ENCODE peak calls at places on chromosomes 3 and 15, in four cellular contexts. W is K562, C is GM12878, L is HepG2. A is an unnamed sample.

GRCh38 chr3:69715204-69715603 is 24.1 kb upstream of the MITF start:
- DNase-seq in W (no peak), C (no peak), L (no peak), A (no peak)

GRCh38 chr15:66129561-66129960 is 124.0 kb downstream of the MEGF11 start:
- DNase-seq in W (no peak), C (no peak), L (no peak), A (no peak)

GRCh38 chr3:142501004-142501926 is 53.4 kb upstream of the XRN1 start:
- DNase-seq in W (no peak), C (no peak), L (no peak), A (peak; percentile 52)

GRCh38 chr15:74648051-74648622 is 32.5 kb downstream of the CLK3 start:
- DNase-seq in W (no peak), C (no peak), L (no peak), A (no peak)

GRCh38 chr3:197692641-197693040 is 44.1 kb downstream of the RUBCN start:
- DNase-seq in W (no peak), C (no peak), L (no peak), A (no peak)

GRCh38 chr3:150215616-150216015 is 192.5 kb upstream of the TSC22D2 start:
- DNase-seq in W (no peak), C (no peak), L (no peak), A (no peak)

GRCh38 chr3:44682182-44682896 is 30.1 kb upstream of the ZNF502 start:
- DNase-seq in W (no peak), C (no peak), L (no peak), A (no peak)

GRCh38 chr3:74546426-74546825 is 68.0 kb downstream of the CNTN3 start:
- DNase-seq in W (no peak), C (no peak), L (no peak), A (no peak)

GRCh38 chr15:101067660-101068522 is 148.7 kb downstream of the LRRK1 start:
- DNase-seq in W (no peak), C (no peak), L (no peak), A (no peak)

GRCh38 chr3:197117107-197117506 is 87.5 kb upstream of the MELTF start:
- DNase-seq in W (no peak), C (peak; percentile 5), L (no peak), A (no peak)

GRCh38 chr3:156681003-156681402 is 6.6 kb downstream of the TIPARP start:
- DNase-seq in W (peak; percentile 53), C (no peak), L (peak; percentile 71), A (peak; percentile 15)

GRCh38 chr3:106206165-106206564 is 337.4 kb upstream of the CBLB start:
- DNase-seq in W (no peak), C (peak; percentile 28), L (no peak), A (no peak)

DNA sequence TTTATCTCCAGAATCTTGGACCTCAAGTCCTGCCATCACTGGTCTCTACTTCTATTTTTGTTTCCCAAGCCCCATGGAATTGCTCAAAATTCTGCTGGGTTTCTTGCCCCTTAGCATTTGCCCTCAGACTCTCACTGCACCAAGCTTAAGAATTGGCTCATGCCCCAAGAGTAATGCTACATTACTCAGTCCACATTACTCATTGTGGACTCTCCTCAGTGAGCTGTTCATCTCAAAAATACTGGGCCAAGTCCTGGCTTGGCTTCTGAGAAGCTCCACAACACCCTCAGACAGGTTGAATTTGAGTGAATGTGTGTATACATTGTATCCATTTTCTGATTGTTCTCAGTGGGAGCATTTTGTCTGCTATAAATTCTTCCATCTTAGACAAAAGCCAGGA is 364.4 kb upstream of the ARHGEF26 start:
- DNase-seq in W (no peak), C (no peak), L (no peak), A (no peak)
- TF ChIP-seq BHLHE40 in W (no peak), C (no peak), L (no peak), A (no peak)

GRCh38 chr3:77026904-77027634 is 12.8 kb upstream of the ROBO2 start:
- DNase-seq in W (no peak), C (no peak), L (peak; percentile 37), A (no peak)

DNA sequence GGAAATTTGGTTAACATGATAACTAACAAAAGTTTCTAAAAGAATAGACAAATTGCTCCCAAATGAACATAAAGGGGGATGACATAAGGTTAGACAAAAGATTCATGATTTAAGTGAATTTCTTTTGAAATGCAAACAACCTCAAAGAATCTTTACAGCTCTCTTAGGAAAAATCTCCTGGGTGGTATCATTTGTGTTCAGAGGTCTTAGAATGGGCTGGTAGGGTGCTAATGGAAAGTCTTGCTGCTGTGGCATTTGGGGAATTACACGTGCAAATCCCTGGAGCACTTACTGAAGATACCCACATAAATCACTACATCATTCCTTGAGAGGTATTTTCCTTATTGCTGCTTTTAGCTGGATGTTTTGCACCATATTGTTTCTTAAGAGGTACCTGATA is 14.4 kb upstream of the ROBO2 start:
- DNase-seq in W (no peak), C (no peak), L (no peak), A (no peak)
- H3K4me2 ChIP-seq in W (no peak overlapping the region), C (no peak overlapping the region), L (no peak overlapping the region), A (no peak overlapping the region)

GRCh38 chr3:22318325-22318724 is 567.3 kb upstream of the ZNF385D start:
- DNase-seq in W (no peak), C (no peak), L (no peak), A (no peak)

GRCh38 chr3:22319446-22319845 is 568.4 kb upstream of the ZNF385D start:
- DNase-seq in W (no peak), C (no peak), L (no peak), A (no peak)

GRCh38 chr3:22315925-22316324 is 564.9 kb upstream of the ZNF385D start:
- DNase-seq in W (no peak), C (no peak), L (no peak), A (no peak)
- TF ChIP-seq CHD2 in W (no peak), C (no peak), L (no peak), A (no peak)

DNA sequence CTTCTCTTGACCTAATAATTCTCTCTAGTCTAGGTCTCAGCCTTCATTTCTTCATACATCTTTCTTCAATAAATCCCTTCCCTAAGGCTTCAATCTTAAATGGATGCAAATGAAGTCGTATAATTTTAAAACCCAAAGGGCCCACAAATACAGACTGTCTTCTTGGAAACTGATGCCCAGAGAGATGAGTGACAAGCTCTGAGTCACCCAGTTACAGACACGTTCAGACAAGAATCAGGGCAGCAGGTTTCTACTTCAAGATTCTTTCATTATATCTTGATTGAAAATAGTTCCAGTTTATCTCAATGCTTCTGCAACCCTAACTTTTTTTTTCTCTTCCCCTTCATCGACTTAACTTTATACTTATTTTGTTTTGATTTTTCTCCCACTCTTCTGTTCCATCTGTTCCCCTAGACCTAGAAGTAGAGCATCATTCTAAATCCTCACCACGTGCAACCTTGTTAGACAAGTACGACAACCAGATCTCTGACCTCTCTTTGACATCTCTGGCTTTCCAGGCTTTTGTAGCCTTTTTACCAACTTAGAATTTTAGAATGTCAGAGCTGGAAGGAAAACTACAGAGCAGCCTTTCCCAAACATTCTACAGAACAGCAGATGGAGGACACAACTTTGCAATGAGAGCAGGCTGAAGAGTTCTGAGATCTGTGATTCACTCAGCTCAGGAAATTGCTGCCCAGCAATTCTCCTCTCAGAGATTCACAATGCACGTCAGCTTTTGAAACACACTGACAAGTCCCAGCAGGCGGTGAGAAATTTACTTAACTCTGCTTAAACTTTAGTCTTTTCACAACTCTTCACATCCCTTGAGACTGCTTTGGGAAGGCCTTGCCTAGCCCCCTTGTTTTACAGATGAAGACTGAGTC is 25.3 kb downstream of the NCEH1 start:
- DNase-seq in W (no peak), C (no peak), L (no peak), A (no peak)
- TF ChIP-seq BHLHE40 in W (no peak), C (no peak), L (no peak), A (no peak)

GRCh38 chr3:16377196-16377595 is 112.2 kb downstream of the OXNAD1 start:
- DNase-seq in W (no peak), C (peak; percentile 75), L (no peak), A (no peak)
- H3K4me2 ChIP-seq in W (no peak overlapping the region), C (peak overlapping the region; percentile 23), L (no peak overlapping the region), A (no peak overlapping the region)

GRCh38 chr3:6449099-6449498 is 411.8 kb upstream of the GRM7 start:
- DNase-seq in W (no peak), C (no peak), L (no peak), A (no peak)

GRCh38 chr3:6447166-6447801 is 413.6 kb upstream of the GRM7 start:
- DNase-seq in W (no peak), C (no peak), L (no peak), A (no peak)

GRCh38 chr3:6455031-6455430 is 405.9 kb upstream of the GRM7 start:
- DNase-seq in W (no peak), C (no peak), L (no peak), A (no peak)

GRCh38 chr3:6448011-6448410 is 412.9 kb upstream of the GRM7 start:
- DNase-seq in W (no peak), C (no peak), L (no peak), A (no peak)

GRCh38 chr3:6452974-6453373 is 407.9 kb upstream of the GRM7 start:
- DNase-seq in W (no peak), C (no peak), L (no peak), A (no peak)
- TF ChIP-seq CHD2 in W (no peak), C (no peak), L (no peak), A (no peak)

A was measured in A549.